ENCODE peak calls at places on chromosomes 13 and 19, in ten cellular contexts. R is HEK293T, U is WERI-Rb-1, Z is pancreas, E is endothelial cell, S is GM13977, Q is AG10803, J is glutamatergic neuron, Y is hippocampal formation, A is osteocyte. M is an unnamed sample.

GRCh38 chr19:7450243-7451223 is 38.3 kb downstream of the PEX11G start:
- DNase-seq in R (no peak), U (no peak), Z (no peak), E (no peak), S (no peak), Q (peak; percentile 23), J (no peak), Y (no peak), A (no peak), M (no peak)

GRCh38 chr19:13016628-13017305 is 21.5 kb downstream of the NFIX start:
- DNase-seq in R (no peak), U (no peak), Z (no peak), E (no peak), S (no peak), Q (no peak), J (no peak), Y (no peak), A (no peak), M (no peak)

GRCh38 chr13:25738797-25739196 is 313.0 kb downstream of the SHISA2 start:
- DNase-seq in R (no peak), U (no peak), Z (no peak), E (no peak), S (no peak), Q (no peak), J (no peak), Y (no peak), A (no peak), M (no peak)

GRCh38 chr13:107203146-107203847 is 635.4 kb upstream of the ARGLU1 start:
- DNase-seq in R (peak; percentile 21), U (peak; percentile 67), Z (no peak), E (peak; percentile 66), S (peak; percentile 11), Q (peak; percentile 1), J (peak; percentile 46), Y (no peak), A (no peak), M (peak; percentile 39)

GRCh38 chr19:45100797-45101196 is 7.8 kb downstream of the PPP1R37 start:
- DNase-seq in R (no peak), U (no peak), Z (no peak), E (no peak), S (no peak), Q (no peak), J (no peak), Y (no peak), A (no peak), M (no peak)

GRCh38 chr19:30701178-30701577 is 329.0 kb downstream of the ZNF536 start:
- DNase-seq in R (no peak), U (no peak), Z (no peak), E (no peak), S (no peak), Q (no peak), J (no peak), Y (no peak), A (no peak), M (no peak)

GRCh38 chr19:38735257-38735686 is 9.0 kb downstream of the CAPN12 start:
- DNase-seq in R (peak; percentile 45), U (peak; percentile 56), Z (peak; percentile 71), E (no peak), S (no peak), Q (no peak), J (no peak), Y (no peak), A (no peak), M (no peak)

GRCh38 chr13:107202371-107203023 is 634.6 kb upstream of the ARGLU1 start:
- DNase-seq in R (no peak), U (no peak), Z (no peak), E (peak; percentile 55), S (no peak), Q (peak; percentile 7), J (no peak), Y (no peak), A (no peak), M (no peak)

GRCh38 chr13:99083976-99084375 is 106.1 kb upstream of the DOCK9 start:
- DNase-seq in R (no peak), U (no peak), Z (peak; percentile 54), E (no peak), S (no peak), Q (no peak), J (no peak), Y (no peak), A (no peak), M (no peak)

GRCh38 chr19:32870981-32871451 is 1.4 kb upstream of the SLC7A9 start:
- DNase-seq in R (no peak), U (no peak), Z (no peak), E (no peak), S (no peak), Q (no peak), J (no peak), Y (no peak), A (peak; percentile 80), M (no peak)

GRCh38 chr19:35249146-35249847 is 495 bp downstream of the LSR start:
- DNase-seq in R (no peak), U (peak; percentile 48), Z (no peak), E (no peak), S (peak; percentile 45), Q (no peak), J (no peak), Y (no peak), A (peak; percentile 78), M (no peak)

GRCh38 chr19:35519291-35519690 is 5.8 kb upstream of the DMKN start:
- DNase-seq in R (no peak), U (no peak), Z (no peak), E (no peak), S (no peak), Q (peak; percentile 48), J (no peak), Y (no peak), A (no peak), M (no peak)

GRCh38 chr19:21848706-21849105 is 12.7 kb upstream of the ZNF43 start:
- DNase-seq in R (no peak), U (no peak), Z (no peak), E (no peak), S (no peak), Q (no peak), J (no peak), Y (no peak), A (no peak), M (no peak)

GRCh38 chr13:94433055-94433947 is 46.2 kb downstream of the DCT start:
- DNase-seq in R (peak; percentile 67), U (peak; percentile 99), Z (no peak), E (no peak), S (peak; percentile 6), Q (no peak), J (no peak), Y (no peak), A (no peak), M (no peak)